ENCODE peak calls at places on chromosomes 1 and 21, in five cellular contexts. N is fibroblast of lung, E is OCI-LY7, Z is testis, F is breast epithelium. U is an unnamed sample. For H3K9me3, the result is how much of the 10 kb centered on the place peaks cover.

GRCh38 chr1:167687919-167688519 is 33.8 kb upstream of the MPZL1 start:
- DNase-seq in N (peak), E (peak), F (peak), Z (peak), U (peak)

GRCh38 chr1:211133393-211133840 is 531 bp downstream of the KCNH1 start:
- DNase-seq in F (no peak), N (peak), E (no peak), Z (peak), U (peak)

GRCh38 chr21:34078915-34079314 is 5.5 kb downstream of the MRPS6 start:
- DNase-seq in N (no peak), Z (no peak), F (no peak), E (no peak), U (no peak)

GRCh38 chr1:151386002-151386401 is 13.4 kb upstream of the PSMB4 start:
- DNase-seq in N (no peak), F (no peak), E (no peak), Z (no peak), U (no peak)

GRCh38 chr1:161706483-161707347 is at the start of gene FCRLA:
- DNase-seq in Z (no peak), F (no peak), E (peak), N (peak), U (peak)

GRCh38 chr1:23559985-23560755 is 869 bp upstream of the ID3 start:
- DNase-seq in N (no peak), E (no peak), F (no peak), Z (no peak), U (no peak)

GRCh38 chr1:201713093-201713810 is 115.7 kb upstream of the IPO9 start:
- DNase-seq in F (peak), N (peak), E (no peak), Z (peak), U (peak)

GRCh38 chr1:17665950-17666720 is 89.0 kb upstream of the ACTL8 start:
- DNase-seq in N (no peak), E (no peak), Z (no peak), F (no peak), U (peak)

GRCh38 chr1:93907718-93908117 is 1.5 kb downstream of the GCLM start:
- DNase-seq in F (no peak), E (no peak), Z (no peak), N (peak), U (peak)

GRCh38 chr1:218584418-218585155 is 239.5 kb downstream of the TGFB2 start:
- DNase-seq in F (no peak), Z (no peak), N (no peak), E (no peak), U (no peak)

GRCh38 chr1:209641216-209642181 is 10.7 kb downstream of the LAMB3 start:
- DNase-seq in N (peak), Z (peak), E (no peak), F (peak), U (no peak)

GRCh38 chr1:110620250-110620615 is 14.1 kb upstream of the KCNA2 start:
- DNase-seq in N (no peak), F (no peak), E (no peak), Z (no peak), U (no peak)

GRCh38 chr1:226882631-226883409 is 12.4 kb downstream of the PSEN2 start:
- DNase-seq in N (peak), F (no peak), Z (peak), E (peak), U (no peak)

GRCh38 chr1:171233183-171233582 is 15.1 kb upstream of the FMO1 start:
- DNase-seq in E (no peak), Z (no peak), F (no peak), N (no peak), U (no peak)

GRCh38 chr1:233790662-233791371 is 113.7 kb upstream of the SLC35F3 start:
- DNase-seq in Z (peak), N (peak), E (peak), F (no peak), U (peak)

GRCh38 chr1:184965889-184966860 is 8.1 kb downstream of the NIBAN1 start:
- DNase-seq in N (peak), E (no peak), F (no peak), Z (no peak), U (no peak)

GRCh38 chr1:166822385-166822784 is 16.9 kb upstream of the POGK start:
- DNase-seq in N (no peak), F (no peak), Z (no peak), E (no peak), U (no peak)

GRCh38 chr1:53550201-53550741 is 91.1 kb downstream of the DMRTB1 start:
- DNase-seq in N (peak), F (no peak), E (no peak), Z (no peak), U (no peak)

GRCh38 chr21:36613064-36613463 is 85.9 kb upstream of the SIM2 start:
- DNase-seq in F (no peak), Z (no peak), E (no peak), N (peak), U (no peak)

GRCh38 chr1:71080178-71080781 is 555 bp downstream of the ZRANB2 start:
- DNase-seq in F (no peak), N (peak), Z (peak), E (peak), U (peak)

GRCh38 chr1:7478797-7479499 is 292.1 kb upstream of the VAMP3 start:
- DNase-seq in F (no peak), N (peak), E (no peak), Z (peak), U (peak)

GRCh38 chr1:64598100-64598571 is 128.2 kb downstream of the CACHD1 start:
- DNase-seq in E (no peak), Z (no peak), N (peak), F (no peak), U (no peak)

GRCh38 chr21:33824156-33824941 is 91.3 kb downstream of the ATP5PO start:
- DNase-seq in N (no peak), Z (no peak), F (no peak), E (no peak), U (no peak)

GRCh38 chr1:20834780-20835179 is 47.7 kb upstream of the HP1BP3 start:
- DNase-seq in Z (no peak), E (no peak), N (peak), F (no peak), U (no peak)

GRCh38 chr21:44088401-44088780 is 18.8 kb upstream of the PWP2 start:
- DNase-seq in N (no peak), Z (peak), E (no peak), F (peak), U (no peak)

GRCh38 chr21:44085491-44086321 is 21.5 kb upstream of the PWP2 start:
- DNase-seq in Z (peak), F (peak), E (no peak), N (no peak), U (no peak)

GRCh38 chr21:44086636-44087425 is 20.4 kb upstream of the PWP2 start:
- DNase-seq in E (no peak), Z (peak), N (no peak), F (no peak), U (no peak)

GRCh38 chr21:44089001-44089911 is 17.9 kb upstream of the PWP2 start:
- DNase-seq in E (peak), Z (peak), F (peak), N (no peak), U (no peak)

GRCh38 chr21:44087426-44088400 is 19.5 kb upstream of the PWP2 start:
- DNase-seq in E (no peak), Z (peak), F (peak), N (no peak), U (no peak)
- H3K27ac ChIP-seq in E (no peak), Z (no peak), F (peak), N (no peak), U (no peak)

GRCh38 chr1:2878591-2878990 is 77.1 kb upstream of the TTC34 start:
- DNase-seq in N (no peak), Z (no peak), E (no peak), F (no peak), U (no peak)

GRCh38 chr1:2877391-2877790 is 75.9 kb upstream of the TTC34 start:
- DNase-seq in E (no peak), N (no peak), Z (no peak), F (no peak), U (no peak)

GRCh38 chr1:2874207-2875165 is 73.0 kb upstream of the TTC34 start:
- DNase-seq in Z (peak), F (no peak), E (no peak), N (no peak), U (no peak)

GRCh38 chr1:2876846-2877245 is 75.4 kb upstream of the TTC34 start:
- DNase-seq in Z (no peak), N (no peak), F (no peak), E (no peak), U (no peak)

DNA sequence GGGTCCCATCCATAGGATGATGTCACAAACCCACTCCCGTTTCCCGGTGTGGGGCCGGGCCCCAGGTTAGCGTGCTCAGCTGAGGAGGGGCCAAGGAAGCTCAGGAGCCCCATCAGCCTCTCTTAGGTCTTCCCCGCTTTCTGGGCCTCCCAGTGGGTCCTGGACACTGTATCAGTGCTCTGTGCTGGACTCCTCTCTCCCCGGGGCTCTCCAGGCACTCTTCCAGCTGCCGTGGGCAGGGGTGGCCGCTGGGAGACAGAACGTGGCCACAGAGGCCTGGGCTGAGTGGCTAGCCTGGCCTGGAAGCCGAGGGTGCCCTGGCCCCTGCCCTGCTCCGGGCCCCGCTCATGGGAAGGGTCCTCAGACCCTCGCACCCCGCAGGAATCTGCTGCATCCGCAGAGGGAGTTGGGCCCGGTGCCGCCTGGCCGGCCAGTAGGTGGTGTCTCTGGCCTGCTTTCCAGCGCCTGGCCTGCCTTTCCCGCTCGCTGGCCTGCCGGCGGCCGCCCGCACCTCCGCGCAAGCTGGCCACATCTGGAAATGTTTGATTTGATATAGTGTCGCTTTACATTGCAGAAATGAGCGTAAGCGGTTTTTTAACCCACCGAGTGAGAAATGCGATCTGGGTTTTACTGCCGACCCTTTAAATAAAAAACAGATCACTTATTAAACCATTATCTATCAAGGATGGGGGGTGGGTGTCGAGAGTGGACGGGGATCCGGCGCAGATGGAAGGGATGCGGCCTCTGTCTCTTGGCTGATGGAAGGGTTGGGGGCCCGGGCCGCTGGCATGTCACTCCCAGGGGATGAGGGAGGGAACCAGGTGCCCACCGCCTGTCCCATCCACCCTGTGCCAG is 74.4 kb upstream of the TTC34 start:
- DNase-seq in Z (peak), E (no peak), F (no peak), N (no peak), U (no peak)
- H3K9me3 ChIP-seq in Z (under half), E (under half), F (under half), N (under half), U (under half)

DNA sequence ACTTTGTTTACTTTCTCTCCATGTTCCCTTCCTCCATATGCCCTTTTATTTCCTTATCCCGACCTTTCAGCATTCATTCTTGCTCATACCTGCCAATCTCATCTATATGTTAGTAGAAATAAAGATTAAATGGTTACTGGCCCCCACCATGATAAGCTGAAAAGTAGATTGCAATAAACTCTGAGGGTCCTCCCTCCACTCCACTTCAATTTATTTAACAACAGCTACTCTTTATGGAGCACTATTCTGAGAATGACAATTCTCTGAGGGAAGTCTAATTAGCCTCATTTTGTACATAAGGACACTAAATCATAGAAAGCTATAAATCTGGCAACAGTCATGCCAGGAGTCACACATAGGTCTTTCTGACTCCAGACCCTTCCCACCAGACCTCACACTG is 28.2 kb downstream of the PALMD start:
- DNase-seq in F (no peak), Z (no peak), E (no peak), N (no peak), U (no peak)
- H3K27ac ChIP-seq in F (peak), Z (no peak), E (no peak), N (no peak), U (no peak)

DNA sequence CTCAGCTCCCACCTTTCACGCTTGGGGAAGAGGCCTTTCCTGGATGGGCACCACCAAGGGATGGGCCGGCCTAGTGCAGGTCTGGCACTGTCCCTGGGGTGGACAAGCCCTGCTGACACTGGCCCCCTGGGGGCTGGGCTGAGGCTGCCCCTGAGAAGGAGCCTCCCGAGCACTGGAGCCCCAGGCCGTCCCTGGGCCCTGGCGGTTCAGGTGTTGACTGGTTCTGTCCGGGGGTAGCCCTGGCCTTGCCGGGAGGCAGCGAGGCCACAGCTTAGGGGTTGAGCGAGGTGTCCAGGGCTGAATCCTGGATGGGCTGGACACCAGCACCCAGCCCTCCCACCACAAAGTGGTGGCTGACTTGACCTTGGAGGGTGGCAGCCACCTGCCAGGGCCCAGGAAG is 49.7 kb upstream of the ACTRT2 start:
- DNase-seq in N (no peak), E (no peak), F (no peak), Z (peak), U (no peak)
- H3K9me3 ChIP-seq in N (under half), E (under half), F (under half), Z (under half), U (under half)